ENCODE peak calls at places on chromosomes 7 and 10, in nine cellular contexts. W is colonic mucosa, Q is left ventricle myocardium inferior, B is transverse colon, F is lung, E is IMR-90, O is SJSA1, R is hepatocyte, I is breast epithelium. D is an unnamed sample.

GRCh38 chr10:60714242-60714641 is 64.0 kb upstream of the CDK1 start:
- DNase-seq in F (no peak), Q (no peak), O (no peak), R (no peak), B (no peak), W (no peak), E (no peak), I (no peak), D (no peak)

GRCh38 chr7:143279186-143280098 is 5.3 kb upstream of the TMEM139 start:
- DNase-seq in R (peak; percentile 43), W (no peak), I (no peak), B (no peak), E (peak; percentile 68), Q (no peak), O (no peak), F (peak; percentile 21), D (no peak)

GRCh38 chr10:20877986-20878979 is 18.8 kb downstream of the NEBL start:
- DNase-seq in B (no peak), W (no peak), F (no peak), I (no peak), O (no peak), R (no peak), Q (no peak), E (no peak), D (no peak)

GRCh38 chr7:90857595-90857994 is 261.5 kb downstream of the CDK14 start:
- DNase-seq in W (no peak), R (no peak), B (no peak), I (no peak), Q (no peak), F (no peak), O (no peak), E (no peak), D (no peak)

GRCh38 chr7:153422291-153423189 is 629.7 kb upstream of the DPP6 start:
- DNase-seq in R (no peak), O (no peak), I (no peak), Q (no peak), F (no peak), W (no peak), B (no peak), E (no peak), D (no peak)

GRCh38 chr7:75646551-75647102 is 92.1 kb downstream of the HIP1 start:
- DNase-seq in Q (no peak), I (no peak), B (no peak), F (no peak), O (no peak), W (no peak), E (no peak), R (no peak), D (no peak)

GRCh38 chr7:101186839-101187448 is 6.9 kb upstream of the NAT16 start:
- DNase-seq in O (no peak), I (no peak), E (no peak), B (no peak), F (no peak), W (no peak), Q (no peak), R (no peak), D (no peak)

GRCh38 chr10:70679498-70679897 is 7.2 kb downstream of the ADAMTS14 start:
- DNase-seq in W (no peak), B (no peak), Q (peak; percentile 58), E (peak; percentile 16), R (peak; percentile 37), O (no peak), I (no peak), F (no peak), D (no peak)

GRCh38 chr7:29285451-29285807 is 90.9 kb downstream of the CHN2 start:
- DNase-seq in Q (no peak), B (no peak), O (peak; percentile 77), E (peak; percentile 37), R (no peak), F (no peak), I (no peak), W (no peak), D (no peak)

GRCh38 chr10:43254881-43255643 is 11.8 kb downstream of the RASGEF1A start:
- DNase-seq in I (peak; percentile 51), Q (peak; percentile 11), R (no peak), W (peak; percentile 15), E (no peak), O (no peak), F (no peak), B (no peak), D (peak; percentile 11)

GRCh38 chr7:87213801-87214200 is 5.7 kb downstream of the TMEM243 start:
- DNase-seq in E (no peak), R (no peak), B (no peak), W (no peak), I (no peak), F (no peak), Q (no peak), O (peak; percentile 74), D (no peak)

GRCh38 chr10:43892062-43892765 is 243.5 kb upstream of the ZNF32 start:
- DNase-seq in W (no peak), Q (no peak), F (no peak), I (no peak), B (no peak), E (peak; percentile 50), R (no peak), O (peak; percentile 80), D (no peak)

GRCh38 chr10:51964630-51965029 is 265.2 kb upstream of the CSTF2T start:
- DNase-seq in Q (no peak), I (no peak), B (no peak), W (no peak), O (no peak), F (no peak), E (peak; percentile 27), R (no peak), D (no peak)

GRCh38 chr10:8137726-8138125 is 83.2 kb downstream of the GATA3 start:
- DNase-seq in E (no peak), O (no peak), W (no peak), F (no peak), R (no peak), B (no peak), I (no peak), Q (no peak), D (no peak)

GRCh38 chr7:75892634-75893272 is 13.9 kb downstream of the RHBDD2 start:
- DNase-seq in I (peak; percentile 72), W (no peak), B (peak; percentile 33), F (peak; percentile 89), O (peak; percentile 99), R (peak; percentile 41), Q (peak; percentile 70), E (peak; percentile 26), D (no peak)

GRCh38 chr10:58579011-58579655 is 66.5 kb downstream of the BICC1 start:
- DNase-seq in B (no peak), Q (no peak), E (no peak), R (no peak), I (no peak), F (no peak), W (no peak), O (no peak), D (no peak)

GRCh38 chr10:80516506-80517075 is 21.1 kb upstream of the SH2D4B start:
- DNase-seq in O (no peak), R (no peak), B (no peak), F (no peak), E (no peak), W (no peak), I (no peak), Q (no peak), D (no peak)
- H3K36me3 ChIP-seq in O (peaks cover 96% of the 10 kb centered on the region), R (peaks cover 11% of the 10 kb centered on the region), B (no peaks in the 10 kb centered on the region), F (peaks cover 77% of the 10 kb centered on the region), E (peaks cover 58% of the 10 kb centered on the region), W (peaks cover 22% of the 10 kb centered on the region), I (peaks cover 10% of the 10 kb centered on the region), Q (peaks cover 90% of the 10 kb centered on the region), D (peaks cover 59% of the 10 kb centered on the region)

GRCh38 chr7:129781128-129781855 is 169.8 kb downstream of the NRF1 start:
- DNase-seq in R (no peak), Q (no peak), E (no peak), O (no peak), B (no peak), W (no peak), F (no peak), I (no peak), D (no peak)

GRCh38 chr7:129783097-129783919 is 169.5 kb downstream of the UBE2H start:
- DNase-seq in B (no peak), F (no peak), Q (no peak), W (no peak), O (no peak), I (no peak), E (no peak), R (no peak), D (no peak)

GRCh38 chr7:129780257-129781127 is 169.0 kb downstream of the NRF1 start:
- DNase-seq in Q (no peak), O (peak; percentile 79), F (peak; percentile 89), R (peak; percentile 92), W (peak; percentile 92), E (no peak), B (peak; percentile 91), I (peak; percentile 88), D (peak; percentile 94)

GRCh38 chr7:129782257-129783096 is 170.3 kb downstream of the UBE2H start:
- DNase-seq in F (no peak), R (no peak), W (no peak), O (no peak), E (no peak), I (no peak), B (no peak), Q (no peak), D (no peak)

DNA sequence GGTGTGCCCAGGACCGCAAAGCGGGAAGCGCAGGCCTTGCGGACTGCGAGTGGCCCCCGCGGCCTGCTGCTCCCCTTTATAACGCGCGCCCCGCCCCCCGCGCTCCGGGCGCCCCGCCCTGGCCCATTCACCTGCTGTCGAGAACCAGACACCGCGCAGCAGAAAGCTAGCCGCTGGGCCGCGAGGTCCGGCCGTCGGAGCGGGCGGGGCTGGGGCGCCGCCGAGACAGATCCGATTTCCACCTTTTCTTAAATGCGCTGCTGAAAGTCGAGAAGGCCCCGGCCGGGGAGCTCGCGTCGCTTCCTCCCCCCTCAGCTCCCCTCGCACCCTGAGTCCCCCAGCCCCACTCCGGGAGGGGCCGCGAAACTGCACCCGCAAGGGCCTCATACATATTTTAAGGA is 170.3 kb downstream of the NRF1 start:
- DNase-seq in W (no peak), E (no peak), O (no peak), I (no peak), Q (no peak), B (no peak), R (no peak), F (no peak), D (no peak)
- H3K4me1 ChIP-seq in W (peaks cover 36% of the 10 kb centered on the region), E (peaks cover 2% of the 10 kb centered on the region), O (peaks cover 27% of the 10 kb centered on the region), I (peaks cover 3% of the 10 kb centered on the region), Q (peaks cover 75% of the 10 kb centered on the region), B (peaks cover 70% of the 10 kb centered on the region), R (peaks cover 36% of the 10 kb centered on the region), F (no peaks in the 10 kb centered on the region), D (peaks cover 10% of the 10 kb centered on the region)

GRCh38 chr7:2922271-2922691 is 78.2 kb upstream of the GNA12 start:
- DNase-seq in R (no peak), B (no peak), O (no peak), Q (no peak), W (no peak), E (no peak), F (no peak), I (no peak), D (no peak)
- H3K36me3 ChIP-seq in R (no peaks in the 10 kb centered on the region), B (no peaks in the 10 kb centered on the region), O (no peaks in the 10 kb centered on the region), Q (no peaks in the 10 kb centered on the region), W (no peaks in the 10 kb centered on the region), E (no peaks in the 10 kb centered on the region), F (no peaks in the 10 kb centered on the region), I (no peaks in the 10 kb centered on the region), D (no peaks in the 10 kb centered on the region)

DNA sequence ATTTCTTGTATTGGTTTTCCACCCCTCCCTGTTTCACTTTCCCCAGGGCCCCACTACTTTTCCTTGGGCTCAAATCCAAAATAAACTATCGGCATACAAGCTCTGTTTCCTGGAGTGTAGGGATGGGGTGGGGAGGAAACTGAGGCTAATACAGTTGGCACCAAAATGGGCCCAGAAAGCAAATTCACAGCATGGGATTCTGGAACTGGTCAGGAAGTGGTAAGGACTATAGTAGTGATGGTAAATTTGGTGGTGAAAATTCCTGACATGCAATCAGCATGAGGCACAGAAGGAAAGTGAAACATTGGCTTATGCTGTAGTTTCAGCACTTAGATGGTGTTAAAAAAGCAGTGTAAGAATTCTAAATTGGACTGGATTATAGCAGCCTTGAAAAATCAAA is 8.7 kb upstream of the SAMD9L start:
- DNase-seq in W (no peak), Q (no peak), F (no peak), B (no peak), R (no peak), E (peak; percentile 32), I (no peak), O (no peak), D (no peak)
- H3K4me1 ChIP-seq in W (no peaks in the 10 kb centered on the region), Q (no peaks in the 10 kb centered on the region), F (no peaks in the 10 kb centered on the region), B (no peaks in the 10 kb centered on the region), R (no peaks in the 10 kb centered on the region), E (no peaks in the 10 kb centered on the region), I (no peaks in the 10 kb centered on the region), O (peaks cover 9% of the 10 kb centered on the region), D (no peaks in the 10 kb centered on the region)